ENCODE peak calls at places on chromosomes 2 and 18, in four cellular contexts. One of them, this sample, is unnamed.

GRCh38 chr2:181123798-181124217 is 143.4 kb downstream of the UBE2E3 start:
- DNase-seq in small intestine: peak; percentile 57
- DNase-seq in psoas muscle: no peak
- DNase-seq in astrocyte of the spinal cord: peak; percentile 63
- DNase-seq in this sample: no peak

GRCh38 chr2:230905448-230906430 is 19.3 kb downstream of the GPR55 start:
- DNase-seq in small intestine: no peak
- DNase-seq in psoas muscle: no peak
- DNase-seq in astrocyte of the spinal cord: peak; percentile 23
- DNase-seq in this sample: no peak

GRCh38 chr2:2667690-2668089 is 336.6 kb upstream of the MYT1L start:
- DNase-seq in small intestine: no peak
- DNase-seq in psoas muscle: no peak
- DNase-seq in astrocyte of the spinal cord: no peak
- DNase-seq in this sample: no peak

GRCh38 chr2:214315324-214315723 is 95.5 kb upstream of the VWC2L start:
- DNase-seq in small intestine: no peak
- DNase-seq in psoas muscle: no peak
- DNase-seq in astrocyte of the spinal cord: no peak
- DNase-seq in this sample: no peak

GRCh38 chr18:49814147-49814499 is 790 bp upstream of the ACAA2 start:
- DNase-seq in small intestine: peak; percentile 56
- DNase-seq in psoas muscle: peak; percentile 75
- DNase-seq in astrocyte of the spinal cord: peak; percentile 62
- DNase-seq in this sample: no peak

GRCh38 chr2:60152226-60152833 is 401.1 kb downstream of the BCL11A start:
- DNase-seq in small intestine: peak; percentile 45
- DNase-seq in psoas muscle: no peak
- DNase-seq in astrocyte of the spinal cord: peak; percentile 2
- DNase-seq in this sample: no peak

GRCh38 chr2:105403785-105404698 is 5.2 kb upstream of the FHL2 start:
- DNase-seq in small intestine: peak; percentile 98
- DNase-seq in psoas muscle: no peak
- DNase-seq in astrocyte of the spinal cord: peak; percentile 94
- DNase-seq in this sample: peak; percentile 94

GRCh38 chr2:219968685-219969345 is 341.4 kb downstream of the SLC4A3 start:
- DNase-seq in small intestine: no peak
- DNase-seq in psoas muscle: no peak
- DNase-seq in astrocyte of the spinal cord: peak; percentile 31
- DNase-seq in this sample: no peak

GRCh38 chr18:68660355-68661183 is 54.3 kb downstream of the TMX3 start:
- DNase-seq in small intestine: peak; percentile 28
- DNase-seq in psoas muscle: no peak
- DNase-seq in astrocyte of the spinal cord: peak; percentile 60
- DNase-seq in this sample: no peak

GRCh38 chr2:235238537-235238936 is 255.3 kb upstream of the AGAP1 start:
- DNase-seq in small intestine: no peak
- DNase-seq in psoas muscle: peak; percentile 26
- DNase-seq in astrocyte of the spinal cord: peak; percentile 62
- DNase-seq in this sample: no peak

DNA sequence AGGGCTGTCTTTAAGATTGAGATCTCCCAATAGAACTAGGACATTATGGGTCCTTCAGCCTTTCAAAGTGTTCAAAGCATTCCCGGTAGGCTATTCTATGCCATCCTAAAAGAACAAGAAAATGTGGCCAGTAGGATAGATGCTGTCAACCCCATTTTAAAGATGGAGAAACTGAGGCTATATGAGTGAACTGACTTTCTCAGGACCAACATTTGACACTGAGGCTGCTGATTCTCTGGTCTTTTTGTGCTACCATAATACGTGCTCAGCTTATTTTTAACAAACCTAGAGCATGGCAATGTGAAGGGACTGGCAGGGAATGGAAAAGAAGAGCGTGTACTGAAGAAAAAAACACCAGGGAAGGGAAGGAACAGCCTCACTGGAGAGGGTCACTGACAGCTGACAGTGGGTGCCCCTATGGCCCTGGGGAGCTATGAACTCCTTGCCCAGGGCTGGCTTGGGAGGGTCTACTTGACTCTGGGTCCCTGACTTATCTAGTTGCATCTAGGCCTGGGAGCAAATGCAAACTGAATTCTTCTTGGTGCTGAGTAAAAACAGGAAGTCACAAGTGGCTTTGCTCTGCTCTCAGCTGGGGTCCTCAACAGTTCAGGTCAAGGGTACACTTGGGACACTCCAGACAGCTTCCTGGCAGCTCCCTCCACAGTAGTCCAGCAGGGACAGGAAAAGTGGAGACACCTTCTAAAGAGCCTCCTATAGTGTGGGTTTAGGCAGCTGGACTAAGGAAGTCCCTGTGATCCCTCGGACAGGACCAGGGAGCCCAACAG is 2.3 kb downstream of the CYRIA start:
- DNase-seq in small intestine: no peak
- DNase-seq in psoas muscle: no peak
- DNase-seq in astrocyte of the spinal cord: no peak
- DNase-seq in this sample: no peak
- H3K4me3 ChIP-seq in small intestine: no peak overlapping the region
- H3K4me3 ChIP-seq in psoas muscle: peak overlapping the region; percentile 78
- H3K4me3 ChIP-seq in astrocyte of the spinal cord: no peak overlapping the region
- H3K4me3 ChIP-seq in this sample: no peak overlapping the region

GRCh38 chr18:57954928-57955327 is 89.1 kb upstream of the NEDD4L start:
- DNase-seq in small intestine: peak; percentile 46
- DNase-seq in psoas muscle: no peak
- DNase-seq in astrocyte of the spinal cord: no peak
- DNase-seq in this sample: no peak

GRCh38 chr18:57950542-57950941 is 93.5 kb upstream of the NEDD4L start:
- DNase-seq in small intestine: no peak
- DNase-seq in psoas muscle: no peak
- DNase-seq in astrocyte of the spinal cord: no peak
- DNase-seq in this sample: no peak

GRCh38 chr18:57953883-57954282 is 90.1 kb upstream of the NEDD4L start:
- DNase-seq in small intestine: peak; percentile 78
- DNase-seq in psoas muscle: no peak
- DNase-seq in astrocyte of the spinal cord: no peak
- DNase-seq in this sample: no peak

GRCh38 chr18:57951999-57952774 is 91.8 kb upstream of the NEDD4L start:
- DNase-seq in small intestine: peak; percentile 51
- DNase-seq in psoas muscle: no peak
- DNase-seq in astrocyte of the spinal cord: no peak
- DNase-seq in this sample: no peak

GRCh38 chr18:57951110-57951796 is 92.8 kb upstream of the NEDD4L start:
- DNase-seq in small intestine: no peak
- DNase-seq in psoas muscle: no peak
- DNase-seq in astrocyte of the spinal cord: no peak
- DNase-seq in this sample: no peak
- H3K4me3 ChIP-seq in small intestine: no peak overlapping the region
- H3K4me3 ChIP-seq in psoas muscle: no peak overlapping the region
- H3K4me3 ChIP-seq in astrocyte of the spinal cord: no peak overlapping the region
- H3K4me3 ChIP-seq in this sample: no peak overlapping the region

GRCh38 chr2:168212866-168213265 is 34.5 kb downstream of the STK39 start:
- DNase-seq in small intestine: no peak
- DNase-seq in psoas muscle: no peak
- DNase-seq in astrocyte of the spinal cord: no peak
- DNase-seq in this sample: no peak

GRCh38 chr2:168210216-168210897 is 37.0 kb downstream of the STK39 start:
- DNase-seq in small intestine: no peak
- DNase-seq in psoas muscle: no peak
- DNase-seq in astrocyte of the spinal cord: no peak
- DNase-seq in this sample: no peak

GRCh38 chr2:168212167-168212566 is 35.2 kb downstream of the STK39 start:
- DNase-seq in small intestine: no peak
- DNase-seq in psoas muscle: no peak
- DNase-seq in astrocyte of the spinal cord: no peak
- DNase-seq in this sample: no peak

GRCh38 chr2:168211664-168212163 is 35.7 kb downstream of the STK39 start:
- DNase-seq in small intestine: no peak
- DNase-seq in psoas muscle: no peak
- DNase-seq in astrocyte of the spinal cord: no peak
- DNase-seq in this sample: no peak

GRCh38 chr2:168210898-168211570 is 36.4 kb downstream of the STK39 start:
- DNase-seq in small intestine: peak; percentile 94
- DNase-seq in psoas muscle: no peak
- DNase-seq in astrocyte of the spinal cord: peak; percentile 83
- DNase-seq in this sample: peak; percentile 71
- H3K4me3 ChIP-seq in small intestine: no peak overlapping the region
- H3K4me3 ChIP-seq in psoas muscle: peak overlapping the region; percentile 20
- H3K4me3 ChIP-seq in astrocyte of the spinal cord: no peak overlapping the region
- H3K4me3 ChIP-seq in this sample: no peak overlapping the region

DNA sequence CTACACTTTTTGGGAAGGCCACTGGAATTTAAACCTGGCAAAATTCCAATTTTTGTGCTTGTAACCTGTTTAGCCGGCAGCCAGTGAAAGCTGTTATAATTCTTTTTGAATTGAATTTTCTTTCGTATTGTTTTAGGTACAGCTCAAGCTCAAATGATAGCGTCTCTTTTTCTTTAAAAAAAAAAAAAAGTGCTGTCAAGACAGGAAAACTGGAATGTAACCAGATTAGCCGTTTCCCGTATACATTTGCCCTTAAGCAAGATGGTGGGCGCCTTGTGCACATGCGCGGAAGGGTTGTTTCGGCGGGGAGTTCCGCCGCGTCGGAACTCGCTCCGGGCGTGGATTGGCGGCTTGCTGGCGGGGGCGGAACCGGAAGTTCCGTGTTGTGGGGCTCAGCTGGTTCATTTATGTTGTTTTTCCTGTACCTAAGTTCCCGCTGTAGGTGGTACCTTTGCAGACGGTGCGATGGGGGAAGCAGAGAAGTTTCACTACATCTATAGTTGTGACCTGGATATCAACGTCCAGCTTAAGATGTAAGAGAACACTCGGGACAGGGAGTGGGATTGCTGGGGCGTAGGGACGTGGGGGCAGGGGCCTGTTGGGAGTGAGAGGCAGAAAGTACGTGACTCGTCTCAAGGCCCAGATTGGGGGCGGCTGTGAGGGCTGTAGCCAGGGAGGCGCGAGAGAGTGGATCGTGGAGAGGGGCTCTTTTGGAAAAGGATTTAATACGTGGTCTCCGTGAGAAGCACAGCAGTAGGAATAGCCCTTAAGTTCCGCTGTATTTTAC is at the start of gene PIK3C3:
- DNase-seq in small intestine: peak; percentile 97
- DNase-seq in psoas muscle: peak; percentile 98
- DNase-seq in astrocyte of the spinal cord: peak; percentile 99
- DNase-seq in this sample: peak; percentile 93
- H3K4me3 ChIP-seq in small intestine: peak within 1 kb of the TSS; percentile 92
- H3K4me3 ChIP-seq in psoas muscle: peak within 1 kb of the TSS; percentile 78
- H3K4me3 ChIP-seq in astrocyte of the spinal cord: peak within 1 kb of the TSS; percentile 75
- H3K4me3 ChIP-seq in this sample: peak within 1 kb of the TSS; percentile 83

GRCh38 chr18:24027156-24027555 is 12.6 kb downstream of the TTC39C start:
- DNase-seq in small intestine: no peak
- DNase-seq in psoas muscle: peak; percentile 59
- DNase-seq in astrocyte of the spinal cord: peak; percentile 78
- DNase-seq in this sample: peak; percentile 45
- H3K4me3 ChIP-seq in small intestine: no peak overlapping the region
- H3K4me3 ChIP-seq in psoas muscle: no peak overlapping the region
- H3K4me3 ChIP-seq in astrocyte of the spinal cord: no peak overlapping the region
- H3K4me3 ChIP-seq in this sample: no peak overlapping the region

GRCh38 chr2:186486651-186487647 is 889 bp downstream of the ZC3H15 start:
- DNase-seq in small intestine: peak; percentile 37
- DNase-seq in psoas muscle: no peak
- DNase-seq in astrocyte of the spinal cord: peak; percentile 18
- DNase-seq in this sample: peak; percentile 10
- H3K4me3 ChIP-seq in small intestine: peak overlapping the region; percentile 96
- H3K4me3 ChIP-seq in psoas muscle: peak overlapping the region; percentile 72
- H3K4me3 ChIP-seq in astrocyte of the spinal cord: peak overlapping the region; percentile 92
- H3K4me3 ChIP-seq in this sample: peak overlapping the region; percentile 82

GRCh38 chr2:132758995-132759394 is 89.0 kb upstream of the LYPD1 start:
- DNase-seq in small intestine: no peak
- DNase-seq in psoas muscle: no peak
- DNase-seq in astrocyte of the spinal cord: no peak
- DNase-seq in this sample: no peak

GRCh38 chr2:132757676-132758075 is 87.7 kb upstream of the LYPD1 start:
- DNase-seq in small intestine: no peak
- DNase-seq in psoas muscle: no peak
- DNase-seq in astrocyte of the spinal cord: no peak
- DNase-seq in this sample: peak; percentile 17

GRCh38 chr2:132761437-132761836 is 91.4 kb upstream of the LYPD1 start:
- DNase-seq in small intestine: no peak
- DNase-seq in psoas muscle: no peak
- DNase-seq in astrocyte of the spinal cord: no peak
- DNase-seq in this sample: no peak

GRCh38 chr2:132760405-132760804 is 90.4 kb upstream of the LYPD1 start:
- DNase-seq in small intestine: no peak
- DNase-seq in psoas muscle: no peak
- DNase-seq in astrocyte of the spinal cord: no peak
- DNase-seq in this sample: no peak

GRCh38 chr2:132760971-132761370 is 91.0 kb upstream of the LYPD1 start:
- DNase-seq in small intestine: no peak
- DNase-seq in psoas muscle: no peak
- DNase-seq in astrocyte of the spinal cord: no peak
- DNase-seq in this sample: no peak
- H3K4me3 ChIP-seq in small intestine: no peak overlapping the region
- H3K4me3 ChIP-seq in psoas muscle: no peak overlapping the region
- H3K4me3 ChIP-seq in astrocyte of the spinal cord: no peak overlapping the region
- H3K4me3 ChIP-seq in this sample: no peak overlapping the region

This sample was measured in AG04449.